ENCODE peak calls at places on chromosomes 13 and 19, in four cellular contexts. V is memory B cell, Q is fibroblast of gingiva, F is thoracic aorta. C is an unnamed sample.

GRCh38 chr19:48206402-48207093 is 36.1 kb downstream of the ZSWIM9 start:
- DNase-seq in V (no peak), F (no peak), Q (no peak), C (no peak)

GRCh38 chr13:52359534-52359933 is 46.4 kb downstream of the THSD1 start:
- DNase-seq in Q (peak; percentile 63), F (no peak), V (no peak), C (no peak)

GRCh38 chr13:110012102-110012739 is 225.8 kb upstream of the IRS2 start:
- DNase-seq in F (no peak), V (no peak), Q (peak; percentile 98), C (no peak)

GRCh38 chr13:37303610-37304009 is 198.1 kb upstream of the CSNK1A1L start:
- DNase-seq in V (no peak), F (no peak), Q (no peak), C (no peak)

GRCh38 chr13:87671031-87671823 is at the start of gene SLITRK5:
- DNase-seq in V (peak; percentile 19), F (no peak), Q (peak; percentile 95), C (peak; percentile 75)

GRCh38 chr19:1465191-1466016 is 13.6 kb downstream of the C19orf25 start:
- DNase-seq in Q (peak; percentile 45), F (no peak), V (no peak), C (no peak)

GRCh38 chr13:30422056-30422914 is at the start of gene UBE2L5:
- DNase-seq in V (peak; percentile 63), Q (peak; percentile 76), F (no peak), C (peak; percentile 84)

GRCh38 chr13:94494021-94494420 is 14.5 kb upstream of the DCT start:
- DNase-seq in Q (no peak), V (no peak), F (no peak), C (no peak)

GRCh38 chr19:17183271-17183757 is 31.8 kb upstream of the USE1 start:
- DNase-seq in F (no peak), Q (no peak), V (peak; percentile 43), C (no peak)

GRCh38 chr19:11674067-11674492 is 64.7 kb downstream of the ZNF823 start:
- DNase-seq in F (no peak), Q (no peak), V (no peak), C (no peak)

GRCh38 chr19:49546825-49547565 is 19.2 kb downstream of the RCN3 start:
- DNase-seq in F (peak; percentile 47), Q (peak; percentile 94), V (peak; percentile 68), C (peak; percentile 77)

GRCh38 chr13:107715496-107715895 is 499.8 kb downstream of the LIG4 start:
- DNase-seq in Q (no peak), F (no peak), V (no peak), C (no peak)

GRCh38 chr19:18274776-18275356 is 614 bp upstream of the IQCN start:
- DNase-seq in Q (peak; percentile 90), V (peak; percentile 61), F (peak; percentile 41), C (no peak)

GRCh38 chr13:44373601-44374347 is at the start of gene SERP2:
- DNase-seq in Q (no peak), V (no peak), F (no peak), C (peak; percentile 67)

GRCh38 chr19:51887522-51888498 is at the start of gene ZNF577:
- DNase-seq in V (peak; percentile 43), Q (peak; percentile 92), F (peak; percentile 63), C (peak; percentile 87)

GRCh38 chr19:18741124-18741493 is 50.0 kb downstream of the COMP start:
- DNase-seq in V (no peak), Q (no peak), F (no peak), C (peak; percentile 28)